ENCODE peak calls at places on chromosomes 4 and X, in six cellular contexts. One of them, this sample, is unnamed.

GRCh38 chrX:104318330-104319009 is 63.7 kb upstream of the ESX1 start:
- DNase-seq in IMR-90: peak
- DNase-seq in GM12878: no peak
- DNase-seq in neural crest cell: no peak
- DNase-seq in glutamatergic neuron: no peak
- DNase-seq in suprapubic skin: no peak
- DNase-seq in this sample: peak

GRCh38 chr4:6988016-6988715 is 55.0 kb upstream of the TADA2B start:
- DNase-seq in glutamatergic neuron: no peak
- DNase-seq in GM12878: no peak
- DNase-seq in IMR-90: no peak
- DNase-seq in suprapubic skin: no peak
- DNase-seq in neural crest cell: no peak
- DNase-seq in this sample: no peak

GRCh38 chr4:66949424-66949823 is 595.9 kb downstream of the CENPC start:
- DNase-seq in suprapubic skin: no peak
- DNase-seq in GM12878: no peak
- DNase-seq in IMR-90: no peak
- DNase-seq in glutamatergic neuron: no peak
- DNase-seq in neural crest cell: no peak
- DNase-seq in this sample: no peak

GRCh38 chr4:1205641-1206298 is 33.4 kb upstream of the SPON2 start:
- DNase-seq in glutamatergic neuron: peak
- DNase-seq in IMR-90: no peak
- DNase-seq in suprapubic skin: no peak
- DNase-seq in neural crest cell: no peak
- DNase-seq in GM12878: no peak
- DNase-seq in this sample: no peak

GRCh38 chr4:75391489-75392166 is 122.6 kb downstream of the RCHY1 start:
- DNase-seq in neural crest cell: no peak
- DNase-seq in GM12878: no peak
- DNase-seq in suprapubic skin: no peak
- DNase-seq in glutamatergic neuron: no peak
- DNase-seq in IMR-90: no peak
- DNase-seq in this sample: no peak

GRCh38 chrX:110284159-110284558 is 33.7 kb downstream of the AMMECR1 start:
- DNase-seq in GM12878: no peak
- DNase-seq in suprapubic skin: no peak
- DNase-seq in IMR-90: peak
- DNase-seq in glutamatergic neuron: no peak
- DNase-seq in neural crest cell: no peak
- DNase-seq in this sample: peak

GRCh38 chr4:88953400-88953799 is 103.6 kb downstream of the FAM13A start:
- DNase-seq in suprapubic skin: no peak
- DNase-seq in GM12878: peak
- DNase-seq in neural crest cell: no peak
- DNase-seq in IMR-90: no peak
- DNase-seq in glutamatergic neuron: no peak
- DNase-seq in this sample: peak

GRCh38 chr4:170827562-170828260 is 738.0 kb upstream of the AADAT start:
- DNase-seq in IMR-90: no peak
- DNase-seq in glutamatergic neuron: no peak
- DNase-seq in neural crest cell: no peak
- DNase-seq in suprapubic skin: no peak
- DNase-seq in GM12878: no peak
- DNase-seq in this sample: peak

GRCh38 chrX:137033774-137034507 is at the start of gene GPR101:
- DNase-seq in IMR-90: no peak
- DNase-seq in glutamatergic neuron: no peak
- DNase-seq in neural crest cell: no peak
- DNase-seq in suprapubic skin: no peak
- DNase-seq in GM12878: no peak
- DNase-seq in this sample: no peak

GRCh38 chr4:24730256-24731001 is 64.9 kb upstream of the SOD3 start:
- DNase-seq in suprapubic skin: peak
- DNase-seq in neural crest cell: no peak
- DNase-seq in IMR-90: peak
- DNase-seq in GM12878: no peak
- DNase-seq in glutamatergic neuron: no peak
- DNase-seq in this sample: peak

GRCh38 chr4:36224969-36225903 is 19.1 kb downstream of the ARAP2 start:
- DNase-seq in glutamatergic neuron: no peak
- DNase-seq in GM12878: no peak
- DNase-seq in suprapubic skin: no peak
- DNase-seq in neural crest cell: no peak
- DNase-seq in IMR-90: no peak
- DNase-seq in this sample: no peak

GRCh38 chr4:94158883-94159282 is 48.8 kb upstream of the SMARCAD1 start:
- DNase-seq in suprapubic skin: no peak
- DNase-seq in glutamatergic neuron: no peak
- DNase-seq in neural crest cell: no peak
- DNase-seq in IMR-90: no peak
- DNase-seq in GM12878: no peak
- DNase-seq in this sample: no peak

GRCh38 chr4:170004656-170005250 is 21.4 kb downstream of the MFAP3L start:
- DNase-seq in GM12878: no peak
- DNase-seq in IMR-90: no peak
- DNase-seq in glutamatergic neuron: no peak
- DNase-seq in neural crest cell: no peak
- DNase-seq in suprapubic skin: no peak
- DNase-seq in this sample: no peak

GRCh38 chr4:73603307-73603710 is 16.9 kb downstream of the RASSF6 start:
- DNase-seq in neural crest cell: no peak
- DNase-seq in GM12878: no peak
- DNase-seq in suprapubic skin: no peak
- DNase-seq in IMR-90: peak
- DNase-seq in glutamatergic neuron: no peak
- DNase-seq in this sample: peak

GRCh38 chr4:97900187-97900586 is 243.1 kb downstream of the STPG2 start:
- DNase-seq in neural crest cell: no peak
- DNase-seq in suprapubic skin: no peak
- DNase-seq in IMR-90: no peak
- DNase-seq in GM12878: no peak
- DNase-seq in glutamatergic neuron: no peak
- DNase-seq in this sample: no peak

GRCh38 chr4:183399616-183400015 is 44.8 kb upstream of the CDKN2AIP start:
- DNase-seq in GM12878: no peak
- DNase-seq in glutamatergic neuron: no peak
- DNase-seq in neural crest cell: no peak
- DNase-seq in suprapubic skin: no peak
- DNase-seq in IMR-90: no peak
- DNase-seq in this sample: no peak

GRCh38 chr4:26320453-26321325 is at the start of gene RBPJ:
- DNase-seq in glutamatergic neuron: peak
- DNase-seq in neural crest cell: peak
- DNase-seq in GM12878: peak
- DNase-seq in IMR-90: peak
- DNase-seq in suprapubic skin: peak
- DNase-seq in this sample: peak
- TF ChIP-seq CTCF in glutamatergic neuron: no peak
- TF ChIP-seq CTCF in neural crest cell: no peak
- TF ChIP-seq CTCF in GM12878: no peak
- TF ChIP-seq CTCF in IMR-90: no peak
- TF ChIP-seq CTCF in suprapubic skin: no peak
- TF ChIP-seq CTCF in this sample: no peak

GRCh38 chr4:116733368-116733767 is 352.0 kb downstream of the TRAM1L1 start:
- DNase-seq in GM12878: no peak
- DNase-seq in neural crest cell: no peak
- DNase-seq in suprapubic skin: no peak
- DNase-seq in glutamatergic neuron: no peak
- DNase-seq in IMR-90: no peak
- DNase-seq in this sample: no peak
- TF ChIP-seq CTCF in GM12878: no peak
- TF ChIP-seq CTCF in neural crest cell: no peak
- TF ChIP-seq CTCF in suprapubic skin: no peak
- TF ChIP-seq CTCF in glutamatergic neuron: no peak
- TF ChIP-seq CTCF in IMR-90: no peak
- TF ChIP-seq CTCF in this sample: no peak

DNA sequence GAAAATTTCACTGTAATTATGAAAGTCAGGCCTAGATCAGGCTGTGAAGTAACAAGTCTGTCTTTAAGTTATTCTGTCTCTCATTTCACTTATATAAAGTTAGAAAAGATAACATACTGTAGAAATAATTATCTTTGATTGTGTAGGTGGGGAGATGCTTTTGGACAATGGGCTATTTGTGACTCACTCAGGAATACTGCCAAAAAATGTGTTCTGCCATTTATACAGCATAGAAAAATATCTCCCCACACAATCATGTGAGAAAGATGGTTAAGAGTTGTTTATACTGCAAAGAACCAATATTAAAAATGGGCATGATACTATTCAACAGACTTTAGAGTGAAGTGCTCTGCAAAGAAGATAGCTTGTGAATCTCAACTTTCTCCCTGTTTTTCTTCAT is 95.0 kb upstream of the GABRA2 start:
- DNase-seq in suprapubic skin: no peak
- DNase-seq in GM12878: no peak
- DNase-seq in IMR-90: peak
- DNase-seq in glutamatergic neuron: no peak
- DNase-seq in neural crest cell: no peak
- DNase-seq in this sample: peak
- TF ChIP-seq CTCF in suprapubic skin: no peak
- TF ChIP-seq CTCF in GM12878: no peak
- TF ChIP-seq CTCF in IMR-90: no peak
- TF ChIP-seq CTCF in glutamatergic neuron: no peak
- TF ChIP-seq CTCF in neural crest cell: no peak
- TF ChIP-seq CTCF in this sample: no peak

DNA sequence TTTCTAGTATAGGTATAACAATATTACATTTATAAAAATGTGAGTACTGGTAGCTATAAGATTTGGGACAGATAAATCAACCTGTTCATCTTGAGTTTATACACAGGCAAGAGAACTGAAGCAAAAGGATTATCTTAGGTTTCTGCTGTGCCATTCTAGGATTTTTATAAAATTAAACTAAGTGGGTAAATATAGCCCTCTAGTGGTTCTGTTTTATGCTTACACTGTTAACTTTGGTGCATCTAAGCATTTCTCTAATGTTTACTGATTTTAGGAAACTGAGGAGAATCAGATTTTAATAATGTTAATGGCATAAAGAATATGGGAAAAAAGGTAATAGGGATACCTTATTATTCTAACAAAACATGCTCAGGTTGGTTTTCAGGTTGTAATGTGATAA is 1.1 kb upstream of the RRH start:
- DNase-seq in IMR-90: peak
- DNase-seq in neural crest cell: no peak
- DNase-seq in glutamatergic neuron: no peak
- DNase-seq in suprapubic skin: no peak
- DNase-seq in GM12878: no peak
- DNase-seq in this sample: peak
- TF ChIP-seq CTCF in IMR-90: peak
- TF ChIP-seq CTCF in neural crest cell: peak
- TF ChIP-seq CTCF in glutamatergic neuron: peak
- TF ChIP-seq CTCF in suprapubic skin: peak
- TF ChIP-seq CTCF in GM12878: peak
- TF ChIP-seq CTCF in this sample: peak

DNA sequence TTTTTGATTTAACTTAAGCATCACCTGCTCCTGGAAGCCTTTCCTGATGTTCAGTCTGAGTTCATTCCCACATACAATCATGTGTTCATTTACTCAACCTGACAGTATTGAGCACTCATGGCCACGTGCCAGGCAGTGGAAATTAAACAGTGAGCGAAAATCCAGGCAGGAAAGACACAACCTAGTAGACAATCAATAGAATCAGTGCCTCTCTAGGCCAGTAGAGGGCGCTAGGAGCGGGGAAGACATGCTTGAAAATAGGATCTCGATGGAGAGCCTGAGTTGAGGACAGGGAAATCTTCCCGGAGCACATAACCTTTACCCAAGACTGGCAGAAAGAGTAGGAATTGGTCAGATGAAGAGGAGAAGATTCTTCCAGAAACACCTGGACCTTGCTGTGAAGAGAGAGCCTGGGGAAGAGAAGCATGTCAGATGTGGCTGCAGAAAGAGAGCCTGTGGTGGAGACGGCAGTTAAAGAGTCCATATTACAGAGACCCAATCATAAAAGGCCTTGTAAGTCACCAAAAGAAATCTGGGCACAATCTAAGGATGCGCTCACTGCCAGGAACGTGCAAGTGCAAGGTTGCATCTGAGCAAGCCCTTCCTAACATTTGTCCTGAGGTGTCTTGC is 103.5 kb downstream of the LDB2 start:
- DNase-seq in glutamatergic neuron: peak
- DNase-seq in neural crest cell: peak
- DNase-seq in GM12878: no peak
- DNase-seq in IMR-90: peak
- DNase-seq in suprapubic skin: peak
- DNase-seq in this sample: peak
- TF ChIP-seq CTCF in glutamatergic neuron: peak
- TF ChIP-seq CTCF in neural crest cell: peak
- TF ChIP-seq CTCF in GM12878: peak
- TF ChIP-seq CTCF in IMR-90: peak
- TF ChIP-seq CTCF in suprapubic skin: no peak
- TF ChIP-seq CTCF in this sample: peak

DNA sequence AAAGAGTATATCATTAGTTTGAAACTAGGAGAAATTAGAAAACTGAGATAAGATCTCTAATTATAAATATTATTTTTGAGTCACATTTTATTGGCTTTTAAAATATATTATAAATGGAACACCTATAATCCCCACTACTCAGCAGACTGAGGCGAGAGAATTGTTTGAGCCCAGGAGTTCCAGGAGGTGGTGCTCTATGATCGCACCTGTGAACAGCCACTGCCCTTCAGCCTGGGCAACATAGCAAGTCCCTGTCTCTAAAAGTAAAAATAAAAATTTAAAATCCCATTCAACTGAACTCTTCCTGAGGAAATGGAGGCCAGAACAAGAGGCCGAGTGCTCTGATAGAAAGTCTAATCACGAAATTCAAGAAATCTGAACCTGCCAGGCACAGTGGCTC is 6.3 kb upstream of the C4orf36 start:
- DNase-seq in glutamatergic neuron: no peak
- DNase-seq in IMR-90: peak
- DNase-seq in GM12878: no peak
- DNase-seq in neural crest cell: no peak
- DNase-seq in suprapubic skin: no peak
- DNase-seq in this sample: peak
- TF ChIP-seq CTCF in glutamatergic neuron: no peak
- TF ChIP-seq CTCF in IMR-90: peak
- TF ChIP-seq CTCF in GM12878: peak
- TF ChIP-seq CTCF in neural crest cell: peak
- TF ChIP-seq CTCF in suprapubic skin: no peak
- TF ChIP-seq CTCF in this sample: peak

GRCh38 chrX:57104921-57105398 is 16.4 kb downstream of the SPIN2B start:
- DNase-seq in GM12878: no peak
- DNase-seq in IMR-90: no peak
- DNase-seq in neural crest cell: no peak
- DNase-seq in suprapubic skin: no peak
- DNase-seq in glutamatergic neuron: no peak
- DNase-seq in this sample: no peak
- TF ChIP-seq CTCF in GM12878: no peak
- TF ChIP-seq CTCF in IMR-90: no peak
- TF ChIP-seq CTCF in neural crest cell: no peak
- TF ChIP-seq CTCF in suprapubic skin: no peak
- TF ChIP-seq CTCF in glutamatergic neuron: no peak
- TF ChIP-seq CTCF in this sample: no peak

DNA sequence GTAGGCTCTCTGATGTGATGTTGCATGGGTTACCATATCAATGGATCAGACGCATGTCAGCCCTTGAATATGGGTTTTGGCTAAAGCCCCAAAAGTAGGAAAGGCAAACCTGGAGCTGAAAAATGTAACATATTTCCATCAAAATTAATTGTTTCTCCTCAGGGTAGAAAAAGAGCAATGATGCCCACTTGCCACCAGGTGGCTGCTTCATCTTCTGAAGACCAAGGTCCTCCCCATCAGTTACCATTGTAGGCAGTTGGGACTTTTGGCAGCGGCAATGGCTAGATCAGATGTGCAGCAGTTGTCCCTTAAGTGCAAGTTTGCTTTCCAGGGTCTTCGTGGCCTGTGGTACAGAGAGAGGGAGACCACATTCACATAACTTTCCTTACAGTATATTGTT is 118.2 kb downstream of the NAF1 start:
- DNase-seq in IMR-90: peak
- DNase-seq in suprapubic skin: no peak
- DNase-seq in glutamatergic neuron: peak
- DNase-seq in GM12878: no peak
- DNase-seq in neural crest cell: no peak
- DNase-seq in this sample: peak
- TF ChIP-seq CTCF in IMR-90: peak
- TF ChIP-seq CTCF in suprapubic skin: no peak
- TF ChIP-seq CTCF in glutamatergic neuron: peak
- TF ChIP-seq CTCF in GM12878: peak
- TF ChIP-seq CTCF in neural crest cell: peak
- TF ChIP-seq CTCF in this sample: peak